ENCODE peak calls at places on chromosomes 11 and 22, in nine cellular contexts. U, Y, G, I, W, V, N, Z and T are unnamed samples.

GRCh38 chr11:67398661-67399563 is 2.7 kb downstream of the PPP1CA start:
- DNase-seq in U (no peak), Y (no peak), G (no peak), I (no peak), W (no peak), V (no peak), N (no peak), Z (no peak), T (no peak)

GRCh38 chr22:39030705-39031104 is 9.8 kb downstream of the APOBEC3D start:
- DNase-seq in U (no peak), Y (no peak), G (no peak), I (no peak), W (no peak), V (no peak), N (no peak), Z (no peak), T (no peak)

GRCh38 chr11:45754261-45754709 is 50.7 kb upstream of the SLC35C1 start:
- DNase-seq in U (no peak), Y (peak; percentile 48), G (no peak), I (no peak), W (no peak), V (no peak), N (peak; percentile 47), Z (no peak), T (no peak)

GRCh38 chr22:38115423-38116205 is 5.1 kb upstream of the BAIAP2L2 start:
- DNase-seq in U (no peak), Y (no peak), G (no peak), I (no peak), W (no peak), V (no peak), N (no peak), Z (no peak), T (no peak)

GRCh38 chr11:35427158-35427557 is 7.8 kb upstream of the SLC1A2 start:
- DNase-seq in U (no peak), Y (peak; percentile 39), G (peak; percentile 67), I (no peak), W (no peak), V (no peak), N (peak; percentile 87), Z (no peak), T (peak; percentile 36)

GRCh38 chr11:120903686-120904085 is 120.2 kb upstream of the TBCEL start:
- DNase-seq in U (no peak), Y (no peak), G (no peak), I (no peak), W (no peak), V (no peak), N (no peak), Z (no peak), T (no peak)

GRCh38 chr11:96782632-96783031 is 392.8 kb downstream of the JRKL start:
- DNase-seq in U (no peak), Y (no peak), G (no peak), I (no peak), W (no peak), V (no peak), N (no peak), Z (no peak), T (no peak)

GRCh38 chr22:49880281-49880680 is 26.6 kb downstream of the ZBED4 start:
- DNase-seq in U (no peak), Y (no peak), G (no peak), I (no peak), W (no peak), V (no peak), N (no peak), Z (no peak), T (no peak)

GRCh38 chr22:46078241-46079092 is 71.9 kb upstream of the PPARA start:
- DNase-seq in U (peak; percentile 84), Y (no peak), G (peak; percentile 68), I (peak; percentile 68), W (peak; percentile 72), V (peak; percentile 72), N (peak; percentile 90), Z (no peak), T (no peak)

GRCh38 chr22:50443801-50444625 is 30.8 kb downstream of the SBF1 start:
- DNase-seq in U (no peak), Y (no peak), G (no peak), I (no peak), W (no peak), V (no peak), N (no peak), Z (no peak), T (no peak)

GRCh38 chr22:30503551-30503950 is 1.9 kb downstream of the SEC14L4 start:
- DNase-seq in U (no peak), Y (no peak), G (no peak), I (no peak), W (no peak), V (no peak), N (no peak), Z (no peak), T (no peak)

GRCh38 chr22:47392729-47393128 is 630.3 kb downstream of the TBC1D22A start:
- DNase-seq in U (no peak), Y (no peak), G (no peak), I (peak; percentile 7), W (no peak), V (no peak), N (no peak), Z (no peak), T (no peak)

GRCh38 chr11:128548655-128549255 is 38.6 kb downstream of the ETS1 start:
- DNase-seq in U (no peak), Y (no peak), G (peak; percentile 61), I (no peak), W (peak; percentile 36), V (no peak), N (no peak), Z (no peak), T (no peak)

GRCh38 chr11:14636119-14636518 is 7.5 kb upstream of the PDE3B start:
- DNase-seq in U (no peak), Y (no peak), G (no peak), I (no peak), W (no peak), V (no peak), N (no peak), Z (no peak), T (no peak)